ENCODE peak calls at places on chromosomes 2 and 18, in eight cellular contexts. J is K562, Q is HCT116, D is GM12878, V is prostate gland, L is transverse colon, T is stomach, I is spleen. U is an unnamed sample. For H3K36me3, the result is how much of the 10 kb centered on the place peaks cover.

GRCh38 chr18:80234398-80234797 is 12.9 kb downstream of the PARD6G start:
- DNase-seq in V (no peak), L (no peak), I (no peak), T (no peak), D (no peak), Q (no peak), J (no peak), U (no peak)

GRCh38 chr2:204950695-204951094 is 405.4 kb downstream of the PARD3B start:
- DNase-seq in L (no peak), V (no peak), Q (no peak), I (no peak), J (no peak), T (no peak), D (no peak), U (no peak)

GRCh38 chr2:100422320-100422719 is 4.9 kb upstream of the CHST10 start:
- DNase-seq in L (no peak), I (no peak), D (no peak), T (no peak), J (peak), Q (peak), V (no peak), U (no peak)

GRCh38 chr2:43370146-43370545 is 143.7 kb upstream of the ZFP36L2 start:
- DNase-seq in Q (no peak), J (no peak), I (no peak), L (peak), D (no peak), V (no peak), T (no peak), U (no peak)

GRCh38 chr2:105443610-105444598 is 45.1 kb upstream of the FHL2 start:
- DNase-seq in D (no peak), T (no peak), I (no peak), V (peak), J (no peak), L (peak), Q (no peak), U (no peak)

GRCh38 chr2:108271691-108272253 is 16.9 kb upstream of the SULT1C2 start:
- DNase-seq in J (peak), L (peak), I (no peak), D (no peak), V (peak), Q (no peak), T (no peak), U (no peak)

GRCh38 chr18:30358545-30358944 is 684.0 kb downstream of the DSC3 start:
- DNase-seq in Q (no peak), L (no peak), J (no peak), D (no peak), V (no peak), T (no peak), I (no peak), U (no peak)

GRCh38 chr2:170739048-170739447 is 23.9 kb downstream of the SP5 start:
- DNase-seq in D (no peak), T (no peak), V (no peak), L (no peak), Q (peak), J (no peak), I (no peak), U (no peak)

GRCh38 chr2:26178746-26179436 is 6.0 kb downstream of the GAREM2 start:
- DNase-seq in I (peak), J (peak), L (peak), Q (no peak), D (no peak), V (no peak), T (peak), U (no peak)

GRCh38 chr18:240175-240574 is 27.7 kb downstream of the THOC1 start:
- DNase-seq in I (no peak), J (no peak), L (no peak), T (no peak), D (no peak), V (no peak), Q (no peak), U (no peak)

GRCh38 chr18:32019251-32019943 is 772 bp downstream of the RNF125 start:
- DNase-seq in V (peak), T (peak), L (peak), D (no peak), I (peak), Q (peak), J (no peak), U (no peak)

GRCh38 chr2:183709829-183710228 is 585.6 kb downstream of the NUP35 start:
- DNase-seq in T (no peak), D (no peak), V (no peak), L (no peak), J (no peak), Q (no peak), I (no peak), U (no peak)

GRCh38 chr2:229129738-229130371 is 141.2 kb downstream of the PID1 start:
- DNase-seq in L (peak), V (no peak), J (no peak), Q (no peak), I (no peak), T (no peak), D (no peak), U (no peak)

GRCh38 chr18:67154979-67155378 is 361.5 kb downstream of the DSEL start:
- DNase-seq in Q (no peak), D (no peak), J (no peak), V (no peak), L (no peak), I (no peak), T (no peak), U (no peak)

GRCh38 chr2:229090231-229090630 is 180.9 kb downstream of the PID1 start:
- DNase-seq in V (no peak), Q (no peak), J (no peak), D (no peak), I (no peak), T (no peak), L (peak), U (no peak)

GRCh38 chr2:227783404-227784138 is 30.1 kb upstream of the CCL20 start:
- DNase-seq in J (no peak), V (no peak), T (no peak), I (no peak), D (peak), L (no peak), Q (no peak), U (no peak)

GRCh38 chr2:64482765-64483504 is 29.0 kb downstream of the LGALSL start:
- DNase-seq in V (peak), T (peak), J (no peak), L (peak), Q (no peak), D (no peak), I (no peak), U (no peak)

GRCh38 chr2:117833911-117834310 is 19.4 kb downstream of the DDX18 start:
- DNase-seq in I (no peak), T (no peak), J (no peak), L (no peak), V (no peak), D (no peak), Q (no peak), U (no peak)

GRCh38 chr18:76476665-76477561 is 18.1 kb downstream of the ZNF516 start:
- DNase-seq in D (no peak), T (no peak), L (no peak), I (no peak), J (no peak), Q (no peak), V (no peak), U (no peak)

GRCh38 chr2:110731064-110731463 is 1.3 kb upstream of the ACOXL start:
- DNase-seq in J (no peak), Q (no peak), D (no peak), I (no peak), V (no peak), L (no peak), T (no peak), U (no peak)

GRCh38 chr2:70515938-70516337 is 37.7 kb downstream of the TGFA start:
- DNase-seq in J (no peak), D (no peak), Q (no peak), V (no peak), L (no peak), I (no peak), T (no peak), U (no peak)

GRCh38 chr2:10860476-10861325 is 48.1 kb upstream of the PDIA6 start:
- DNase-seq in J (no peak), V (no peak), T (no peak), Q (no peak), D (no peak), I (no peak), L (no peak), U (no peak)

GRCh38 chr18:34821669-34822210 is 111.6 kb downstream of the DTNA start:
- DNase-seq in J (no peak), I (no peak), T (no peak), L (no peak), V (no peak), Q (no peak), D (no peak), U (no peak)

GRCh38 chr2:199850718-199851498 is at the start of gene FTCDNL1:
- DNase-seq in T (peak), D (peak), Q (peak), L (peak), I (peak), V (peak), J (peak), U (no peak)

GRCh38 chr2:196677404-196677803 is 37.9 kb downstream of the CCDC150 start:
- DNase-seq in Q (no peak), T (no peak), J (no peak), I (no peak), D (no peak), V (no peak), L (no peak), U (no peak)

GRCh38 chr2:151766421-151767153 is 32.3 kb upstream of the NEB start:
- DNase-seq in I (peak), Q (no peak), L (no peak), T (no peak), D (no peak), J (peak), V (no peak), U (no peak)

GRCh38 chr2:134705861-134706586 is 12.8 kb downstream of the TMEM163 start:
- DNase-seq in D (no peak), T (no peak), Q (no peak), I (no peak), J (no peak), V (no peak), L (no peak), U (no peak)

GRCh38 chr2:207601774-207602173 is 23.4 kb downstream of the METTL21A start:
- DNase-seq in T (no peak), J (no peak), Q (no peak), I (no peak), L (no peak), D (no peak), V (no peak), U (no peak)

GRCh38 chr2:3667151-3667631 is 9.2 kb downstream of the ALLC start:
- DNase-seq in J (no peak), D (peak), I (no peak), L (no peak), Q (no peak), V (no peak), T (no peak), U (peak)

GRCh38 chr18:44715841-44716240 is 35.2 kb downstream of the SETBP1 start:
- DNase-seq in J (no peak), T (no peak), V (no peak), I (no peak), Q (no peak), D (no peak), L (no peak), U (no peak)

GRCh38 chr18:29853126-29853525 is 1189.4 kb downstream of the DSC3 start:
- DNase-seq in L (no peak), T (no peak), V (no peak), J (no peak), Q (no peak), I (no peak), D (no peak), U (no peak)

GRCh38 chr18:45951021-45951714 is 16.0 kb downstream of the EPG5 start:
- DNase-seq in Q (peak), T (no peak), V (no peak), I (no peak), D (no peak), L (no peak), J (no peak), U (no peak)

GRCh38 chr2:232385660-232386489 is 7.3 kb downstream of the ALPP start:
- DNase-seq in J (no peak), Q (peak), L (no peak), T (no peak), D (no peak), V (peak), I (no peak), U (no peak)

GRCh38 chr2:19879115-19879514 is 22.7 kb downstream of the TTC32 start:
- DNase-seq in Q (no peak), D (no peak), I (no peak), L (no peak), V (no peak), T (no peak), J (no peak), U (peak)

GRCh38 chr2:19875280-19875679 is 26.5 kb downstream of the TTC32 start:
- DNase-seq in J (no peak), I (no peak), V (no peak), Q (no peak), D (no peak), L (no peak), T (no peak), U (no peak)

GRCh38 chr2:19874726-19875125 is 27.1 kb downstream of the TTC32 start:
- DNase-seq in T (no peak), Q (no peak), V (peak), L (no peak), I (no peak), J (no peak), D (no peak), U (peak)

GRCh38 chr2:19878268-19879046 is 23.3 kb downstream of the TTC32 start:
- DNase-seq in I (no peak), L (no peak), T (no peak), D (no peak), J (no peak), V (no peak), Q (no peak), U (peak)

GRCh38 chr2:19876751-19877150 is 25.0 kb downstream of the TTC32 start:
- DNase-seq in Q (no peak), V (no peak), J (no peak), L (no peak), I (no peak), D (no peak), T (no peak), U (peak)
- H3K36me3 ChIP-seq in Q (under half), V (under half), J (under half), L (under half), I (under half), D (under half), T (under half), U (under half)

DNA sequence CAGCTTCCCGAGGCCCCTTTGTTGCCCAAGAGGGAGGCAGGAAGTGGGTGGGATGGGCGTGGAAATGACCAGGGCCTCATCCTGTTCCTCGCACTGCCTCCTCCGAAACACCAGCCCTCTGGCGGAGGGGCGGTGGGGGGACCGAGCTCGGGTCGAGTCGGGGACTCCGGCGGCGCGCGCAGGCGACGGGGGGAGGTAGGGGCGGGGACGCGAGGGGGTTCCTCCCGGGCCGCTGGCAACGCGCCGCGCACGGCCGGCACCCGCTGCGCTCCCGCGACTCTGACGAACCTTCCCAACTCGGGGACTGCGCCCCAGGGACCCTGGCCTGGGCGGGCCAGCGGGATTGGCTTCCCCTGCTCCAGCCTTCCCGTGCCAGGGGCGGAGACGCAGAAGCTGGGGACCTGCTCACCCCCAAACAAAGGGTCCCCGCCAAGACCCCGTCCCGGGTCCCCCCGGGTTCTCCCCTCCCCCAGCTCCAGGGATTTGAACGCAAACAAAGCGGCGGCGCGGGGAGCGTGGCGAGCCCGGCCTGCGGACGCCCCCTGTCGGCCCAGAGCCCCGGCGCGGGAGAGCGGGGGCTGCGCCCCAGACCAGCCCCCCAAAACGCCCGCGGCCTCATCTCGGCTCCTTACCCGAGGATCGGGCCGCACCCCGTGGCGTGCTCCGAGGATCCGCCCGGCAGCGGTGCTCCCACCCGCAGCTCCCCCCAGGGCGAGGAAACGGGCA is 1.2 kb downstream of the SEMA4C start:
- DNase-seq in T (peak), V (peak), L (peak), I (peak), D (peak), J (peak), Q (peak), U (no peak)
- TF ChIP-seq POLR2AphosphoS5 in T (peak), V (peak), L (peak), I (peak), D (peak), J (no peak), Q (peak), U (peak)

GRCh38 chr2:86442642-86443005 is 1.5 kb downstream of the KDM3A start:
- DNase-seq in J (peak), D (peak), Q (peak), I (peak), L (peak), V (peak), T (peak), U (no peak)
- H3K36me3 ChIP-seq in J (under half), D (under half), Q (under half), I (under half), L (under half), V (under half), T (under half), U (under half)

GRCh38 chr2:113240915-113241911 is 37.5 kb downstream of the PAX8 start:
- DNase-seq in T (peak), V (no peak), Q (peak), L (peak), J (peak), I (no peak), D (no peak), U (no peak)

GRCh38 chr2:113236367-113237159 is 42.2 kb downstream of the PAX8 start:
- DNase-seq in I (no peak), V (no peak), L (no peak), Q (no peak), J (no peak), D (no peak), T (no peak), U (no peak)

GRCh38 chr2:113237604-113238003 is 41.1 kb downstream of the PAX8 start:
- DNase-seq in T (no peak), I (no peak), D (no peak), Q (no peak), L (no peak), J (no peak), V (no peak), U (no peak)

GRCh38 chr2:113242318-113242717 is 36.4 kb downstream of the PAX8 start:
- DNase-seq in V (no peak), L (no peak), I (no peak), Q (no peak), T (no peak), J (no peak), D (no peak), U (no peak)

GRCh38 chr2:113240150-113240914 is 38.4 kb downstream of the PAX8 start:
- DNase-seq in V (peak), Q (peak), L (peak), I (peak), D (no peak), J (no peak), T (peak), U (no peak)
- TF ChIP-seq POLR2AphosphoS5 in V (peak), Q (no peak), L (peak), I (peak), D (no peak), J (no peak), T (peak), U (peak)

DNA sequence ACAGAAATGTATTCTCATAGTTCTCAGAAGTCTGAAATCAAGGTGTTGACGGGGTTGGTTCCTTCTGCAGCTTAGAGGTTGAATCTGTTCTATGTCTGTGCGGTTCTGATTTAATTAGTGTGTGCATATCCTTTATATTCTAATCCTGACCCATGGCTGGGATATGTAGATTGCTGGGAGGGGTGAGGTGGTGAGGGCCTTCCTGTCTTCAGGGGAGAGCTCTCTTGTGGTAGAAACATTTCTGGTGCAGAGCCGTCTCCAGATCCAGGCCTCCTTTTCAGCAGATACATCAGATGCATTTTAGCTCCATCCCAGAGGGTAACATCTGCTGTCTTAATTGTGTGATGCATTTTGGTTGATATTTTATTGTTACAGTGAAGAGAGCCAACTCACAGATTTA is 227.7 kb downstream of the AGAP1 start:
- DNase-seq in V (no peak), Q (no peak), I (no peak), L (no peak), D (no peak), J (no peak), T (no peak), U (no peak)
- H3K36me3 ChIP-seq in V (under half), Q (under half), I (under half), L (under half), D (under half), J (under half), T (under half), U (under half)

DNA sequence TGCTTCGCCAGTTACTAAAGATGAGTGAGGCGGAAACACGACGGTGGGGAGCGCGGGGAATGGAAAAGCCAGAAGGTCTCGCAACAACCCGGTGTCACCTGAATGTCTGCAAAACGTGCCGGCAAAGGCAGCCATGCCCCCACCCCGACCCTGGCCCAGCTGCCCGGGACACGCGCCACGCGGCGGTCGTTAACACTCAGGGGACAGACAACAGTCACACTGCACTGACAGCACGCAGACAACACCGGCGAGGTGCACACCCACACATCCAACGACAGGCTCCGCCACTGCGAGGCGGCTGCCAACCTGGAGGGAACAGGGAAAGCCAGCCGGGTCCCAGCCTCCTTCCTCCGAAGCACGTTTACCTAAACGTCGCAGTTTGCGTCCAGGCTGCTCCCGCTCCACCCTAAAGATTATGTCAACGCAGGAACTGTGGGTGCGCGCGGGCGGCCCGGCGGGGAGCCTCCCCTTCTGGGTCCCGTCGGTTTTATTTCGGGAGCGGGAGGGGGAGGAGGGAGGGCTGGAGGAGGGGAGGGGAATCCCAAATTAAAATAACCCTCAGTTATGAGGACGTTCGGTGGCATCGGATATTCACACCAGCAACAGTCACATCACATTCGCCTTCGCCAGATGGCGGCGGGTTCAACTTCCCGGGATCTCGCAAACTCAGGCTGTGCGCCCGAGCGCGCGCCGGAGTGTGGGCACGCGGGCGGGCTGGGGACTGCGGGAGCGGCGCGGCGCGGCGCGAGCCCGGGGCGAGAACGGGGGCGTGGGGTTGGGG is 694 bp downstream of the PTGR3 start:
- DNase-seq in Q (no peak), D (no peak), T (peak), V (peak), J (peak), I (peak), L (peak), U (peak)
- TF ChIP-seq POLR2AphosphoS5 in Q (no peak), D (peak), T (no peak), V (no peak), J (no peak), I (peak), L (no peak), U (no peak)

DNA sequence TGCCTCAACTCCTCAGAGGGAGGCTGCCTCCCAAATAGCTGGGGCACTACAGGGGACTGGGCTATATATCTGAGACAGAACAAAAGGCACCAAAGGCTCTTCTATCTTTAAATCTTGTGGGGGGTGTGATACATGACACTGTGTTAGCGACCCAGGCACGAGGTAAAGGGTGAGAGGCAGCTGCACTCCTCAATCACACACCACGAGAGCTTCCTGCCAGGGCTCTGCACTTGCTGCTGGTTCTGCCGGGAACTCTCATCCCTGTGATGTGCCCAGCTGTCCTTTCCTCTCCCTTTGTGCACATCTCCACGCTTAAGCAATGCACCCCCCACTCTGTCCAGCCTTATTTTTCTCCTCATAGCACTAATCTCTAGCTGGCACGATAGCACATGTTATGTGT is 32.4 kb downstream of the NPC1 start:
- DNase-seq in Q (no peak), D (no peak), V (no peak), I (no peak), J (no peak), L (no peak), T (no peak), U (no peak)
- H3K36me3 ChIP-seq in Q (under half), D (under half), V (under half), I (half or more), J (half or more), L (under half), T (half or more), U (half or more)

U was measured in vagina.